ENCODE peak calls at places on chromosomes 1 and 21, in five cellular contexts. P, H, G, J and R are unnamed samples.

GRCh38 chr21:14115646-14116045 is 95.1 kb downstream of the LIPI start:
- DNase-seq in P (no peak), H (no peak), G (no peak), J (no peak), R (no peak)

GRCh38 chr1:100219879-100220278 is 29.8 kb downstream of the DBT start:
- DNase-seq in P (no peak), H (no peak), G (peak), J (peak), R (peak)

GRCh38 chr1:8858112-8858668 is 20.3 kb downstream of the ENO1 start:
- DNase-seq in P (peak), H (no peak), G (peak), J (peak), R (peak)

GRCh38 chr1:37471345-37472231 is 2.8 kb upstream of the ZC3H12A start:
- DNase-seq in P (peak), H (no peak), G (peak), J (peak), R (peak)

GRCh38 chr1:65232402-65233122 is 76.8 kb upstream of the DNAJC6 start:
- DNase-seq in P (no peak), H (no peak), G (peak), J (no peak), R (no peak)

GRCh38 chr1:24284156-24284471 is 35.0 kb upstream of the GRHL3 start:
- DNase-seq in P (no peak), H (no peak), G (no peak), J (no peak), R (no peak)

GRCh38 chr21:10641107-10641506 is 119.7 kb downstream of the TPTE start:
- DNase-seq in P (no peak), H (no peak), G (no peak), J (no peak), R (no peak)

GRCh38 chr1:192950926-192951325 is 108.2 kb downstream of the UCHL5 start:
- DNase-seq in P (no peak), H (no peak), G (no peak), J (no peak), R (no peak)

GRCh38 chr1:100034465-100034864 is 64.7 kb downstream of the SLC35A3 start:
- DNase-seq in P (no peak), H (no peak), G (peak), J (no peak), R (peak)

GRCh38 chr1:19903621-19904020 is 19.8 kb downstream of the PLA2G2E start:
- DNase-seq in P (no peak), H (no peak), G (no peak), J (no peak), R (no peak)

GRCh38 chr1:7707527-7707926 is 63.6 kb upstream of the VAMP3 start:
- DNase-seq in P (peak), H (no peak), G (no peak), J (no peak), R (peak)

GRCh38 chr1:76583875-76584477 is 283.3 kb upstream of the ST6GALNAC5 start:
- DNase-seq in P (no peak), H (no peak), G (no peak), J (no peak), R (no peak)

GRCh38 chr21:35952651-35953340 is 107.5 kb downstream of the SETD4 start:
- DNase-seq in P (no peak), H (no peak), G (no peak), J (no peak), R (no peak)

GRCh38 chr1:27350673-27351540 is 9.1 kb downstream of the SYTL1 start:
- DNase-seq in P (no peak), H (no peak), G (peak), J (no peak), R (no peak)

GRCh38 chr1:147542549-147542857 is 1.2 kb downstream of the BCL9 start:
- DNase-seq in P (no peak), H (no peak), G (no peak), J (no peak), R (no peak)

GRCh38 chr21:39321424-39321823 is 8.0 kb upstream of the BRWD1 start:
- DNase-seq in P (no peak), H (no peak), G (no peak), J (no peak), R (no peak)

GRCh38 chr1:112346802-112347350 is 49.1 kb upstream of the CTTNBP2NL start:
- DNase-seq in P (no peak), H (no peak), G (no peak), J (no peak), R (no peak)

GRCh38 chr1:28115267-28115666 is 26.9 kb upstream of the EYA3 start:
- DNase-seq in P (no peak), H (no peak), G (peak), J (no peak), R (peak)

GRCh38 chr1:78005347-78005722 is 596 bp downstream of the DNAJB4 start:
- DNase-seq in P (no peak), H (no peak), G (no peak), J (no peak), R (no peak)

GRCh38 chr1:210298296-210298695 is 30.4 kb upstream of the HHAT start:
- DNase-seq in P (no peak), H (no peak), G (no peak), J (no peak), R (no peak)

GRCh38 chr1:184684285-184685077 is 70.2 kb downstream of the EDEM3 start:
- DNase-seq in P (no peak), H (no peak), G (peak), J (peak), R (peak)

GRCh38 chr1:44830900-44831304 is 12.2 kb downstream of the PTCH2 start:
- DNase-seq in P (no peak), H (no peak), G (no peak), J (no peak), R (no peak)

GRCh38 chr21:32457360-32457840 is 44.9 kb downstream of the EVA1C start:
- DNase-seq in P (no peak), H (no peak), G (peak), J (no peak), R (peak)

GRCh38 chr1:44327679-44328491 is 27.2 kb downstream of the ERI3 start:
- DNase-seq in P (peak), H (peak), G (peak), J (peak), R (peak)

GRCh38 chr1:170804419-170804818 is 130.9 kb upstream of the MROH9 start:
- DNase-seq in P (no peak), H (no peak), G (no peak), J (no peak), R (no peak)

GRCh38 chr1:56168176-56168575 is 411.2 kb downstream of the PLPP3 start:
- DNase-seq in P (no peak), H (no peak), G (no peak), J (no peak), R (no peak)

GRCh38 chr21:46559291-46559983 is 45.4 kb downstream of the S100B start:
- DNase-seq in P (no peak), H (no peak), G (no peak), J (no peak), R (no peak)

GRCh38 chr1:159974350-159974965 is 20.4 kb upstream of the SLAMF9 start:
- DNase-seq in P (no peak), H (no peak), G (no peak), J (no peak), R (no peak)

GRCh38 chr1:180680558-180681144 is 48.8 kb downstream of the XPR1 start:
- DNase-seq in P (peak), H (no peak), G (peak), J (peak), R (peak)

GRCh38 chr21:45330075-45330781 is 42.5 kb upstream of the POFUT2 start:
- DNase-seq in P (peak), H (no peak), G (peak), J (peak), R (peak)

GRCh38 chr1:74011736-74012135 is 186.2 kb downstream of the LRRIQ3 start:
- DNase-seq in P (no peak), H (no peak), G (no peak), J (no peak), R (no peak)

GRCh38 chr1:51410568-51411460 is 80.5 kb upstream of the TTC39A start:
- DNase-seq in P (peak), H (no peak), G (peak), J (no peak), R (peak)

GRCh38 chr1:7457811-7458210 is 313.3 kb upstream of the VAMP3 start:
- DNase-seq in P (no peak), H (no peak), G (no peak), J (no peak), R (no peak)

GRCh38 chr1:224563666-224564065 is 52.5 kb upstream of the CNIH3 start:
- DNase-seq in P (no peak), H (no peak), G (no peak), J (no peak), R (no peak)

GRCh38 chr1:108955111-108955510 is 8.2 kb downstream of the CLCC1 start:
- DNase-seq in P (no peak), H (no peak), G (no peak), J (no peak), R (no peak)

GRCh38 chr1:26874896-26875295 is 11.9 kb downstream of the SFN start:
- DNase-seq in P (no peak), H (no peak), G (no peak), J (no peak), R (no peak)

GRCh38 chr1:25247829-25248754 is 838 bp upstream of the RSRP1 start:
- DNase-seq in P (no peak), H (peak), G (no peak), J (no peak), R (no peak)

GRCh38 chr1:240189386-240189989 is 97.8 kb downstream of the FMN2 start:
- DNase-seq in P (peak), H (no peak), G (peak), J (peak), R (peak)

GRCh38 chr1:234322097-234322496 is 51.2 kb upstream of the COA6 start:
- DNase-seq in P (no peak), H (no peak), G (no peak), J (no peak), R (no peak)

GRCh38 chr1:234324668-234325225 is 48.5 kb upstream of the COA6 start:
- DNase-seq in P (no peak), H (no peak), G (no peak), J (no peak), R (no peak)

GRCh38 chr1:234320549-234320948 is 52.7 kb upstream of the COA6 start:
- DNase-seq in P (no peak), H (no peak), G (no peak), J (no peak), R (no peak)

GRCh38 chr1:234321211-234321610 is 52.0 kb upstream of the COA6 start:
- DNase-seq in P (no peak), H (no peak), G (no peak), J (no peak), R (no peak)

DNA sequence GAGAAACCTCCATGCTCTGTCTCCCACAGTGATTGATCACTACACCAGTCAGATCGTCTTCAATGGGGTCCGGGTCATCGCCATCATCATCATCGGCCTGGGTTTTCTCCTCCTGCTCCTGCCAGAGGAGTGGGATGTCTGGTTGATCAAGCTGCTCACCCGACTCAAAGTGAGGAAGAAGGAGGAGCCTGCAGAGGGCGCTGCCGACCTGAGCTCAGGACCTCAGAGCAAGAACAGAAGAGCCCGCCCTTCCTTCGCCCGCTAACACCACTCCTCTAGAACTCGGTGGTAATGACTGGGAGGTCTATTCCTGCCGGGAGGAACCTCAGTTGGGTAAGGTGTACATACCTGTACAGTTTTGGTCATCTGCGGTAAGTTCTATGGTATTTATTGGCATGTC is 50.3 kb upstream of the COA6 start:
- DNase-seq in P (no peak), H (no peak), G (peak), J (no peak), R (peak)
- TF ChIP-seq CTCF in P (peak), H (peak), G (peak), J (no peak), R (peak)

DNA sequence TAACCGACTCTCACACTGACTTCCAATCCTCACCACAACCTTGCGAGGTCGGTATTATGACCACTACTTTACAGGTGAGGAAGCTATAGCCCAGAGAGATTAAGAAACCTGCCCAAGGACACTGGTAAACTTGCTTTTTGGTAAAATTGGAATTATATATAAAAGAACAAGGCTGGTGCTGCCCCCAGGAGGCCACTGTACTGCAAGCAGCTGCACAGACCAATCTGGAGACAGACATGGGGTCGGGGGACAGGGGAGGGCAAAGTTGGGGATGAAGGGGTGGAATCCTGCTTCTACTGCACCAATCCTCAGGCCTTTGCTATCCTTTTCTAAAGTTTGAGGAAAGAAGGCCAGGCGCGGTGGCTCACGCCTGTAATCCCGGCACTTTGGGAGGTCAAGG is 280.8 kb downstream of the SPATA17 start:
- DNase-seq in P (no peak), H (no peak), G (no peak), J (no peak), R (no peak)
- TF ChIP-seq CTCF in P (no peak), H (peak), G (no peak), J (no peak), R (no peak)

GRCh38 chr1:17346046-17346789 is 25.8 kb upstream of the PADI6 start:
- DNase-seq in P (no peak), H (no peak), G (no peak), J (no peak), R (no peak)
- TF ChIP-seq CTCF in P (no peak), H (no peak), G (no peak), J (no peak), R (no peak)

GRCh38 chr1:200634449-200635122 is 14.0 kb upstream of the KIF14 start:
- DNase-seq in P (no peak), H (no peak), G (no peak), J (no peak), R (no peak)
- TF ChIP-seq CTCF in P (peak), H (peak), G (no peak), J (no peak), R (peak)

GRCh38 chr1:41239988-41240610 is 2.0 kb downstream of the SCMH1 start:
- DNase-seq in P (peak), H (no peak), G (peak), J (peak), R (peak)
- TF ChIP-seq CTCF in P (peak), H (peak), G (peak), J (peak), R (peak)

DNA sequence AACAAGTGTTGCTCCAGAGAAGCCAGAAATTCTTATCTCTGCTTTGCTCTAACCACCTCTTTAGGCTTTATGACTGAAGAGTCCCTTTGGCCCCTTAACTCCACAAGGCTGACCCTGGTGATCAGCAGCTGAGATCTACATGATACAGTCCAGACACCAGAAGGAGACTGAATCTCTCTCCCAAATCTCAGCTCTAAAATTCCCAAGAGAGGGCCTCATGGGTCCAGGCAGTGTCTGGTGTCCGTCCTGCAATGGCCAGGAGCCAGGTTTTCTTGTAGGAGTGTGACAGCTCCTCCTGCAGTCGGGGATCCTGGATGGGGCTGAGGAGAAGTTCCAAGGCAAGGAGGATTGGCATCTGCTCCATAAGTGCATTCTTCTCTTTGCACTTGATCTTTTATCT is 35.3 kb downstream of the L1TD1 start:
- DNase-seq in P (no peak), H (no peak), G (no peak), J (no peak), R (no peak)
- TF ChIP-seq CTCF in P (no peak), H (no peak), G (no peak), J (no peak), R (no peak)

DNA sequence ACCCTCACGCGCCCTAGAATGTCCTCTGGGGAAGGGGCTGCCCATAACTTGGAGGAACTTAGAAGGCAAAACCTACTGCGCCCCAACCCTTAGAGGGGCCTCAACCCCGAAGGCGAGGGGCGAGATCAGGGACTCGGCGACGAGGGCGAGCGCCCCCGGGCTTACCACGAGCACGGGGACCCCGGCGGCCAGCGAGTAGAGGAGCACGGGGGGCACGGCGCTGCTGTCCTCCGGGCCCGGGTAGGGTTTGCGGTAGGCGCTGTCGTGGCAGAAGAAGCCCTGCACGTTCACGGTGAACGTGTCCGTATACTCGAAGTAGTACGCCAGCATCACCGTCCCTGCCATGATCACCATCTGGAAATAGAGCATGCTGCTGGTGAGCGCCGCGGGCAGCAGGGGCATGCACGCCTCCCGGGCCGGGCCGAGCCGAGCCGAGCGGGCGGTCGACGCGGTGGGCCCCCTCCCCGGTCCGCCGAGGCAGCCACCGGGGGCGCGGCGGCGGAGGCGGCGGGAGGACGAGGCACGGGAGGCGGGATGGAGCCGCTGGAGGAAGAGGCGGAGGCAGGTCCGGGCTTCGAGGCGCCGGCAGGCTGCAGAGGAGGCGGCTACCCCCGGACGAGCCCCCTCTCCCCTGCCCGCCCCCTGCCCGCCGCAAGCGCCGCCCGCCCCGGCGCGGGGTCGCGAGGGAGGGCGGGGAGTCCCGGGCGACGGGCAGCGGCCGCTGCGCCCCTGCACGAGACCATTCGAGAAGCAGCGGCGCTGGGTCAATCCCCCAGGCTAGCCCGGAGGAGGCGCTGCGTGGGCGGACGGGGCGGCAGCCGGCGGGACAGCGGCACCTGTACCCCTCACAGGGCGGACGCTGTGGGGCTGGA is at the start of gene PLPPR5:
- DNase-seq in P (no peak), H (peak), G (peak), J (no peak), R (peak)
- TF ChIP-seq CTCF in P (no peak), H (no peak), G (no peak), J (no peak), R (no peak)

GRCh38 chr1:197178998-197179397 is 32.5 kb upstream of the ASPM start:
- DNase-seq in P (peak), H (no peak), G (peak), J (peak), R (peak)
- TF ChIP-seq CTCF in P (peak), H (no peak), G (peak), J (peak), R (peak)

GRCh38 chr1:5683446-5683845 is 308.8 kb downstream of the NPHP4 start:
- DNase-seq in P (no peak), H (no peak), G (no peak), J (no peak), R (no peak)
- TF ChIP-seq CTCF in P (no peak), H (no peak), G (no peak), J (no peak), R (no peak)

GRCh38 chr1:48450505-48450904 is 21.5 kb downstream of the SPATA6 start:
- DNase-seq in P (no peak), H (no peak), G (peak), J (no peak), R (no peak)
- TF ChIP-seq CTCF in P (peak), H (no peak), G (peak), J (peak), R (peak)